ENCODE peak calls at places on chromosomes 12 and 14, in six cellular contexts. C is lower lobe of right lung; L is GM23338; M is CD8-positive, alpha-beta T cell; V is Panc1; P is Peyer's patch. W is an unnamed sample. For H3K4me1, the result is how much of the 10 kb centered on the place peaks cover.

GRCh38 chr14:93712079-93712837 is 76.0 kb downstream of the PRIMA1 start:
- DNase-seq in V (no peak), L (no peak), P (no peak), M (no peak), C (no peak), W (peak)

GRCh38 chr12:68375701-68376469 is 43.7 kb upstream of the MDM1 start:
- DNase-seq in V (no peak), L (no peak), M (no peak), C (no peak), P (no peak), W (no peak)

GRCh38 chr14:74642011-74642410 is 30.0 kb upstream of the LTBP2 start:
- DNase-seq in M (no peak), P (peak), L (no peak), V (no peak), C (no peak), W (no peak)

GRCh38 chr12:123617580-123617979 is 15.7 kb downstream of the DDX55 start:
- DNase-seq in L (no peak), C (no peak), P (no peak), M (no peak), V (no peak), W (no peak)

GRCh38 chr12:48851883-48852733 is at the start of gene DDX23:
- DNase-seq in P (peak), C (peak), V (peak), M (peak), L (peak), W (peak)

GRCh38 chr12:13173012-13173441 is 23.5 kb upstream of the EMP1 start:
- DNase-seq in C (no peak), V (no peak), P (no peak), L (no peak), M (no peak), W (no peak)

GRCh38 chr14:104875811-104876210 is 10.7 kb downstream of the CEP170B start:
- DNase-seq in V (no peak), C (no peak), M (no peak), L (no peak), P (no peak), W (no peak)

GRCh38 chr12:71684081-71684480 is 1.8 kb upstream of the TMEM19 start:
- DNase-seq in C (no peak), M (no peak), P (no peak), V (no peak), L (peak), W (no peak)

GRCh38 chr14:67641902-67642749 is 22.4 kb downstream of the ARG2 start:
- DNase-seq in C (no peak), V (no peak), L (no peak), P (no peak), M (no peak), W (no peak)

GRCh38 chr12:116735084-116735483 is 2.8 kb downstream of the SPRING1 start:
- DNase-seq in M (no peak), C (no peak), V (no peak), P (no peak), L (no peak), W (no peak)

GRCh38 chr12:4355150-4355842 is 24.2 kb downstream of the FGF23 start:
- DNase-seq in C (no peak), V (no peak), M (no peak), P (no peak), L (no peak), W (no peak)

GRCh38 chr12:95181103-95181502 is 36.2 kb downstream of the FGD6 start:
- DNase-seq in M (no peak), V (no peak), C (no peak), P (no peak), L (no peak), W (no peak)

GRCh38 chr14:96242126-96242525 is 13.9 kb upstream of the BDKRB1 start:
- DNase-seq in P (no peak), V (no peak), L (no peak), M (no peak), C (no peak), W (no peak)

GRCh38 chr14:96237641-96238040 is 18.4 kb upstream of the BDKRB1 start:
- DNase-seq in P (no peak), C (no peak), M (no peak), L (no peak), V (no peak), W (no peak)

GRCh38 chr14:96239759-96240158 is 16.3 kb upstream of the BDKRB1 start:
- DNase-seq in C (no peak), V (no peak), M (no peak), P (peak), L (no peak), W (no peak)

GRCh38 chr14:96238676-96239075 is 17.3 kb upstream of the BDKRB1 start:
- DNase-seq in L (no peak), C (no peak), P (no peak), V (no peak), M (no peak), W (no peak)

GRCh38 chr14:96240641-96241040 is 15.4 kb upstream of the BDKRB1 start:
- DNase-seq in M (no peak), P (no peak), C (no peak), L (no peak), V (no peak), W (no peak)
- H3K27ac ChIP-seq in M (no peak), P (no peak), C (no peak), L (no peak), V (no peak), W (no peak)

DNA sequence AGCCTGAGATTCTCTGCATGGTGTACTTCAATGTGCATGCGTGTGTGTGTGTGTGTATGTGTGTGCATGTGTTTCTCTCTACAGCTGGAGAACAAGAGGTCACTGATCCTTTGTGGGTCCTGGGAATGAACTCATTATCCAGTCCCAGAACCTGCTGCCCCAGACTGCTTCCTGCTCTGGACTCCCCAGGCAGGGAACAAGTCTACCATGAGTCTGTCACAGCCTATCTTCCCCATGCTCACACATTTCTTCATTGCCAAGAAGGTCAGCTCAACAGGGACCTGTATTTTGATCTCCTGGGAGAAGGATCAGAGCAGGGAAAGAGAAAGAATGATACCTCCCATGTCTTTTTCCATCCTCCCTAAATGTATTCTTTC is 2.9 kb upstream of the AGAP2 start:
- DNase-seq in C (no peak), L (no peak), P (no peak), M (no peak), V (no peak), W (no peak)
- H3K4me1 ChIP-seq in C (under half), L (under half), P (under half), M (half or more), V (under half), W (half or more)

DNA sequence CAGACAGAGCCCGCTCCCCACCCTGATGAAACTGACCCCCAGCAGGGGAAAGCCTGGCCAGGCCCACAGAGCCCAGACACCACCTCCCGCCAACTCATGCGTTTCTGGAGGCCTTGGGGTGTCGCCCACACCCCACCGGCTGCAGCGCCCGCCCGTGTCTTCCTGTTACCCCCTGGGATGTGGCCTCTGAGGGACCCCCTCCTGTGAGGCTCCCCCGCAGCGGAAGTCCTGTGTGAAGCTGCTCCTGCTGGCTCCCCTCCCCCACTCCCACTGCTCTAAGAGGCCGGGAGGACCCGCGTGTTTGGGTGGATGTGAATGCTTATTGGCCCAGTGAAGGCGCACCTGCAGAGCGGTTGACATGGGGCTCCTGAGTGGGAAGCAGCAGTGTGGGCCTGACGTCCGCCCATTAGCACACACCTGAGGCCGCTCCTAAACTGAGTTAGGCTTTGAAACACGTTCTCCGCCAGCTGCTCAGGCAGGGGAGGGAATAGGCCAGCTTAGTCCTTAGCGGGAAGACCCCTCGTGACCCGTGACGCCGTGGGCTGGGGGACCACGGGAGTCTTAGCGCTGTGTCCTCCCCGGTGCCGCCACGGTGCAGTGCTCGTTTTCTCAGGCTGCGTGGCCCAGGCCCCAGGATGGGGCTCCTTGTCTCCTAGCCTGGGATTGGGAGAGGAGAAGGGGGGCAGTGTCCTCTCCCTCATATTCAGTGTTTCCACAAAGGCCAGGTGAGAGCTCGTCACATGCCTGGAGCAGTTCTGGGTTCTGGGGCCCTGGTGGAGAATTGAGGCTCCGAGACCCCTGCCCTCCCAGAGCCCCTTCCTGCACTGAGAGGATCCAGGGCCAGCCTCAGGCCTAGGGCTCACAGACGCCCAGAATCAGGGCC is 323.4 kb upstream of the SFSWAP start:
- DNase-seq in C (peak), P (no peak), L (no peak), V (no peak), M (no peak), W (no peak)
- H3K27ac ChIP-seq in C (no peak), P (no peak), L (no peak), V (no peak), M (no peak), W (no peak)

GRCh38 chr12:45327823-45328383 is 112.0 kb downstream of the ANO6 start:
- DNase-seq in M (no peak), V (no peak), P (no peak), L (peak), C (no peak), W (no peak)

GRCh38 chr12:45331552-45331951 is 115.7 kb downstream of the ANO6 start:
- DNase-seq in L (no peak), C (no peak), P (no peak), M (no peak), V (no peak), W (no peak)

GRCh38 chr12:45326358-45326971 is 110.6 kb downstream of the ANO6 start:
- DNase-seq in C (no peak), M (no peak), P (no peak), V (no peak), L (no peak), W (no peak)

GRCh38 chr12:45329238-45329637 is 113.3 kb downstream of the ANO6 start:
- DNase-seq in V (no peak), M (no peak), P (no peak), C (no peak), L (no peak), W (no peak)

GRCh38 chr12:45329702-45330101 is 113.8 kb downstream of the ANO6 start:
- DNase-seq in L (no peak), P (no peak), M (no peak), C (no peak), V (no peak), W (no peak)
- H3K4me1 ChIP-seq in L (under half), P (under half), M (under half), C (under half), V (under half), W (under half)

DNA sequence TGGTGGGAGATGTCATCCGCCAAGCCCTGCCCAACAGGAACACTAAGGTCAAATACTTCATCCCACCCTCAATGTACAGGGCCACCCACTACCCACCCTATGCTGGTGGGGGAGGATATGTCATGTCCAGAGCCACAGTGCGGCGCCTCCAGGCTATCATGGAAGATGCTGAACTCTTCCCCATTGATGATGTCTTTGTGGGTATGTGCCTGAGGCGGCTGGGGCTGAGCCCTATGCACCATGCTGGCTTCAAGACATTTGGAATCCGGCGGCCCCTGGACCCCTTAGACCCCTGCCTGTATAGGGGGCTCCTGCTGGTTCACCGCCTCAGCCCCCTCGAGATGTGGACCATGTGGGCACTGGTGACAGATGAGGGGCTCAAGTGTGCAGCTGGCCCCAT is 3.5 kb downstream of the B3GNT4 start:
- DNase-seq in M (no peak), V (no peak), P (no peak), C (no peak), L (no peak), W (no peak)
- H3K27ac ChIP-seq in M (no peak), V (no peak), P (no peak), C (no peak), L (no peak), W (no peak)

DNA sequence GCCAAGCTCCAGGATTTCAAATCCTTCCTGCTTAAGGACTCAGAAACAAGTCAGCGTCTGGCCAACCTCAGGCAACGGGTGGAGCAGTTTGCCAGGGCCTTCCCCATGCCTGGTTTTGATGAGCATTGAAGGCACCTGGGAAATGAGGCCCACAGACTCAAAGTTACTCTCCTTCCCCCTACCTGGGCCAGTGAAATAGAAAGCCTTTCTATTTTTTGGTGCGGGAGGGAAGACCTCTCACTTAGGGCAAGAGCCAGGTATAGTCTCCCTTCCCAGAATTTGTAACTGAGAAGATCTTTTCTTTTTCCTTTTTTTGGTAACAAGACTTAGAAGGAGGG is 4.7 kb downstream of the SHMT2 start:
- DNase-seq in P (no peak), C (no peak), V (no peak), L (no peak), M (no peak), W (peak)
- H3K4me1 ChIP-seq in P (under half), C (under half), V (under half), L (under half), M (under half), W (half or more)